ENCODE peak calls at places on chromosomes 5 and 9, in five cellular contexts. One of them, this sample, is unnamed. For H3K4me1, the result is how much of the 10 kb centered on the place peaks cover.

GRCh38 chr9:119221281-119221680 is 148.0 kb downstream of the BRINP1 start:
- DNase-seq in IMR-90: no peak
- DNase-seq in heart right ventricle: no peak
- DNase-seq in endothelial cell of umbilical vein: no peak
- DNase-seq in uterus: no peak
- DNase-seq in this sample: no peak

GRCh38 chr9:14395300-14396082 is 81.5 kb upstream of the NFIB start:
- DNase-seq in IMR-90: no peak
- DNase-seq in heart right ventricle: peak
- DNase-seq in endothelial cell of umbilical vein: no peak
- DNase-seq in uterus: no peak
- DNase-seq in this sample: no peak

GRCh38 chr5:115758356-115758755 is 58.1 kb downstream of the CDO1 start:
- DNase-seq in IMR-90: no peak
- DNase-seq in heart right ventricle: no peak
- DNase-seq in endothelial cell of umbilical vein: no peak
- DNase-seq in uterus: no peak
- DNase-seq in this sample: no peak

GRCh38 chr5:17340816-17341215 is 123.4 kb downstream of the BASP1 start:
- DNase-seq in IMR-90: peak
- DNase-seq in heart right ventricle: no peak
- DNase-seq in endothelial cell of umbilical vein: peak
- DNase-seq in uterus: no peak
- DNase-seq in this sample: no peak

GRCh38 chr5:163350083-163350482 is 87.3 kb upstream of the CCNG1 start:
- DNase-seq in IMR-90: no peak
- DNase-seq in heart right ventricle: no peak
- DNase-seq in endothelial cell of umbilical vein: no peak
- DNase-seq in uterus: no peak
- DNase-seq in this sample: no peak

GRCh38 chr5:51382759-51383493 is at the start of gene ISL1:
- DNase-seq in IMR-90: peak
- DNase-seq in heart right ventricle: no peak
- DNase-seq in endothelial cell of umbilical vein: peak
- DNase-seq in uterus: peak
- DNase-seq in this sample: no peak

GRCh38 chr9:108151161-108151586 is 661.6 kb upstream of the KLF4 start:
- DNase-seq in IMR-90: peak
- DNase-seq in heart right ventricle: peak
- DNase-seq in endothelial cell of umbilical vein: no peak
- DNase-seq in uterus: no peak
- DNase-seq in this sample: no peak

GRCh38 chr5:80672140-80672736 is 17.5 kb upstream of the DHFR start:
- DNase-seq in IMR-90: peak
- DNase-seq in heart right ventricle: peak
- DNase-seq in endothelial cell of umbilical vein: peak
- DNase-seq in uterus: peak
- DNase-seq in this sample: peak

GRCh38 chr5:675111-675875 is 17.9 kb downstream of the TPPP start:
- DNase-seq in IMR-90: no peak
- DNase-seq in heart right ventricle: peak
- DNase-seq in endothelial cell of umbilical vein: no peak
- DNase-seq in uterus: peak
- DNase-seq in this sample: no peak

GRCh38 chr5:88536146-88536545 is 267.5 kb upstream of the TMEM161B start:
- DNase-seq in IMR-90: no peak
- DNase-seq in heart right ventricle: no peak
- DNase-seq in endothelial cell of umbilical vein: no peak
- DNase-seq in uterus: no peak
- DNase-seq in this sample: no peak

GRCh38 chr5:171418982-171419662 is at the start of gene FGF18:
- DNase-seq in IMR-90: peak
- DNase-seq in heart right ventricle: peak
- DNase-seq in endothelial cell of umbilical vein: peak
- DNase-seq in uterus: no peak
- DNase-seq in this sample: no peak

GRCh38 chr9:70411141-70411929 is 3.1 kb downstream of the KLF9 start:
- DNase-seq in IMR-90: peak
- DNase-seq in heart right ventricle: peak
- DNase-seq in endothelial cell of umbilical vein: peak
- DNase-seq in uterus: peak
- DNase-seq in this sample: no peak

GRCh38 chr9:22278426-22278825 is 168.2 kb upstream of the DMRTA1 start:
- DNase-seq in IMR-90: no peak
- DNase-seq in heart right ventricle: no peak
- DNase-seq in endothelial cell of umbilical vein: no peak
- DNase-seq in uterus: no peak
- DNase-seq in this sample: no peak

GRCh38 chr5:177994561-177995190 is 1.4 kb downstream of the PROP1 start:
- DNase-seq in IMR-90: no peak
- DNase-seq in heart right ventricle: no peak
- DNase-seq in endothelial cell of umbilical vein: no peak
- DNase-seq in uterus: no peak
- DNase-seq in this sample: no peak

GRCh38 chr9:93307468-93308157 is 123.7 kb downstream of the WNK2 start:
- DNase-seq in IMR-90: no peak
- DNase-seq in heart right ventricle: peak
- DNase-seq in endothelial cell of umbilical vein: no peak
- DNase-seq in uterus: no peak
- DNase-seq in this sample: peak

GRCh38 chr5:170681013-170681433 is 102.5 kb upstream of the GABRP start:
- DNase-seq in IMR-90: peak
- DNase-seq in heart right ventricle: peak
- DNase-seq in endothelial cell of umbilical vein: peak
- DNase-seq in uterus: no peak
- DNase-seq in this sample: no peak

GRCh38 chr5:74167206-74167929 is 473.2 kb downstream of the ENC1 start:
- DNase-seq in IMR-90: peak
- DNase-seq in heart right ventricle: no peak
- DNase-seq in endothelial cell of umbilical vein: peak
- DNase-seq in uterus: no peak
- DNase-seq in this sample: no peak

GRCh38 chr9:99822096-99822595 is 461 bp downstream of the NR4A3 start:
- DNase-seq in IMR-90: no peak
- DNase-seq in heart right ventricle: no peak
- DNase-seq in endothelial cell of umbilical vein: no peak
- DNase-seq in uterus: no peak
- DNase-seq in this sample: peak

GRCh38 chr5:86546050-86546449 is 71.7 kb upstream of the COX7C start:
- DNase-seq in IMR-90: no peak
- DNase-seq in heart right ventricle: no peak
- DNase-seq in endothelial cell of umbilical vein: no peak
- DNase-seq in uterus: no peak
- DNase-seq in this sample: no peak

GRCh38 chr5:86542532-86542931 is 75.2 kb upstream of the COX7C start:
- DNase-seq in IMR-90: no peak
- DNase-seq in heart right ventricle: no peak
- DNase-seq in endothelial cell of umbilical vein: no peak
- DNase-seq in uterus: no peak
- DNase-seq in this sample: no peak

DNA sequence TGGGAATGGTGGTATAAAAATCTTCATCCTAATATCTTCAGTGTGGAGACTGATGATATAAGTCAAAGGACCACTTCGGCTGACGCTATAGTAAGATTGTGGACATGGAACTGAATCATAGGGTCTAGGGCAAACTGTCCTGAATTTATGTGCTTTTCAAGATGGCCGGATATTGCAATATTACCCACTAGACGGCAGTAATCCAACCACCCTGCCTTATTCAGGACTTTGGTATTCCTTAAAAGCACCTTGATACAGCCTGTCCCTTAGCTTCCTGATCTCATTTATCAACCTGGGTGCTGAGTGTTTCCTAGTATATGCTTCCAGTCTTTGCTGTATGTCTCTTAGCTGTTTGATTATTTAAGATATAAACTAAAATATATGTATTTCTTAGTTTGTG is 71.2 kb upstream of the COX7C start:
- DNase-seq in IMR-90: no peak
- DNase-seq in heart right ventricle: no peak
- DNase-seq in endothelial cell of umbilical vein: no peak
- DNase-seq in uterus: no peak
- DNase-seq in this sample: no peak
- TF ChIP-seq CTCF in IMR-90: no peak
- TF ChIP-seq CTCF in heart right ventricle: no peak
- TF ChIP-seq CTCF in endothelial cell of umbilical vein: no peak
- TF ChIP-seq CTCF in uterus: no peak
- TF ChIP-seq CTCF in this sample: no peak

GRCh38 chr9:89926691-89927220 is 321.9 kb downstream of the GADD45G start:
- DNase-seq in IMR-90: no peak
- DNase-seq in heart right ventricle: no peak
- DNase-seq in endothelial cell of umbilical vein: no peak
- DNase-seq in uterus: no peak
- DNase-seq in this sample: no peak

GRCh38 chr9:89929721-89930480 is 325.1 kb downstream of the GADD45G start:
- DNase-seq in IMR-90: peak
- DNase-seq in heart right ventricle: peak
- DNase-seq in endothelial cell of umbilical vein: no peak
- DNase-seq in uterus: peak
- DNase-seq in this sample: no peak

GRCh38 chr9:89929315-89929714 is 324.5 kb downstream of the GADD45G start:
- DNase-seq in IMR-90: no peak
- DNase-seq in heart right ventricle: no peak
- DNase-seq in endothelial cell of umbilical vein: no peak
- DNase-seq in uterus: no peak
- DNase-seq in this sample: no peak

GRCh38 chr9:89928521-89929275 is 323.9 kb downstream of the GADD45G start:
- DNase-seq in IMR-90: no peak
- DNase-seq in heart right ventricle: no peak
- DNase-seq in endothelial cell of umbilical vein: no peak
- DNase-seq in uterus: no peak
- DNase-seq in this sample: no peak

DNA sequence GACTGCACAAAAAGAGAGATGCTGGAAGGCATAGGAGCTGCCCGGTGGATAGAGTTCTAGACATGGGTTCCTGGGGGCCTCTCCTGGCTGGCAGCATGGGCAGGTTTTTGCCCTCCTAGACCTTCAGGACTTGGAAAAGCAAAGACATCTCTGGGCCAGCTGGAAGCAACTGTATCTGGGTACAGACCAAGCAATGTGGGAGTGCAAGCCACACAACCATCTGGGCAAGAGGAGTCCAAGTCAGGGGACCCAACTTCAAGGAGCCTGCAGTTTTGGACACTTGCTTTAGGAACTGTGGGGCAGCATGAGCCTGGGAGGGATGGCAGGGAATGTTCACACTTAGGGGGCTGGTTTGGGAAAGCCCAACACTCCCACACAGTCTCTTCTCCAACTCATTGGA is 323.3 kb downstream of the GADD45G start:
- DNase-seq in IMR-90: no peak
- DNase-seq in heart right ventricle: no peak
- DNase-seq in endothelial cell of umbilical vein: no peak
- DNase-seq in uterus: no peak
- DNase-seq in this sample: no peak
- H3K4me1 ChIP-seq in IMR-90: under half
- H3K4me1 ChIP-seq in heart right ventricle: under half
- H3K4me1 ChIP-seq in endothelial cell of umbilical vein: under half
- H3K4me1 ChIP-seq in uterus: under half
- H3K4me1 ChIP-seq in this sample: under half

GRCh38 chr9:121751686-121752445 is 100.4 kb downstream of the DAB2IP start:
- DNase-seq in IMR-90: no peak
- DNase-seq in heart right ventricle: no peak
- DNase-seq in endothelial cell of umbilical vein: no peak
- DNase-seq in uterus: no peak
- DNase-seq in this sample: no peak

GRCh38 chr9:121749614-121750013 is 98.2 kb downstream of the DAB2IP start:
- DNase-seq in IMR-90: no peak
- DNase-seq in heart right ventricle: no peak
- DNase-seq in endothelial cell of umbilical vein: no peak
- DNase-seq in uterus: no peak
- DNase-seq in this sample: no peak

GRCh38 chr9:121748727-121749546 is 97.5 kb downstream of the DAB2IP start:
- DNase-seq in IMR-90: no peak
- DNase-seq in heart right ventricle: peak
- DNase-seq in endothelial cell of umbilical vein: no peak
- DNase-seq in uterus: peak
- DNase-seq in this sample: no peak

GRCh38 chr9:121750715-121751623 is 99.5 kb downstream of the DAB2IP start:
- DNase-seq in IMR-90: no peak
- DNase-seq in heart right ventricle: no peak
- DNase-seq in endothelial cell of umbilical vein: no peak
- DNase-seq in uterus: no peak
- DNase-seq in this sample: no peak

GRCh38 chr9:121750259-121750714 is 98.9 kb downstream of the DAB2IP start:
- DNase-seq in IMR-90: no peak
- DNase-seq in heart right ventricle: no peak
- DNase-seq in endothelial cell of umbilical vein: no peak
- DNase-seq in uterus: no peak
- DNase-seq in this sample: no peak
- H3K27ac ChIP-seq in IMR-90: no peak
- H3K27ac ChIP-seq in heart right ventricle: peak
- H3K27ac ChIP-seq in endothelial cell of umbilical vein: no peak
- H3K27ac ChIP-seq in uterus: peak
- H3K27ac ChIP-seq in this sample: no peak

DNA sequence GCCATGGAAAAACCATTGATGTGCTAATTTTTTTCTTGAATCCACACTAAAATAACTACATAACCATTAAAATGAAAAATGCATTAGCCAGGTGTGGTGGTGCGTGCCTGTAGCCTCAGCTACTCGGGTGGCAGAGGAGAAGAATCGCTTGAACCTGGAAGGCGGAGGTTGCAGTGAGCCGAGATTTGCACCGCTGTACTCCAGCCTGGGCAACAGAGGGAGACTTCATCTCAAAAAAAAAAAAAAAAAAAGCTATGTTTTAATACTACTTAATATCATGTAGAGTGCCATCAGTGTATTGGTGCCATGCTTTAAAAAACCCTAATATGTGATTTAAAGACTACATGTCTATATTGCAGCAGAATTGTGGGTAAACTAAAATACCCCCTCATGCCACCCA is 58.9 kb downstream of the NDFIP1 start:
- DNase-seq in IMR-90: no peak
- DNase-seq in heart right ventricle: no peak
- DNase-seq in endothelial cell of umbilical vein: no peak
- DNase-seq in uterus: no peak
- DNase-seq in this sample: no peak
- TF ChIP-seq CTCF in IMR-90: no peak
- TF ChIP-seq CTCF in heart right ventricle: peak
- TF ChIP-seq CTCF in endothelial cell of umbilical vein: no peak
- TF ChIP-seq CTCF in uterus: no peak
- TF ChIP-seq CTCF in this sample: no peak

DNA sequence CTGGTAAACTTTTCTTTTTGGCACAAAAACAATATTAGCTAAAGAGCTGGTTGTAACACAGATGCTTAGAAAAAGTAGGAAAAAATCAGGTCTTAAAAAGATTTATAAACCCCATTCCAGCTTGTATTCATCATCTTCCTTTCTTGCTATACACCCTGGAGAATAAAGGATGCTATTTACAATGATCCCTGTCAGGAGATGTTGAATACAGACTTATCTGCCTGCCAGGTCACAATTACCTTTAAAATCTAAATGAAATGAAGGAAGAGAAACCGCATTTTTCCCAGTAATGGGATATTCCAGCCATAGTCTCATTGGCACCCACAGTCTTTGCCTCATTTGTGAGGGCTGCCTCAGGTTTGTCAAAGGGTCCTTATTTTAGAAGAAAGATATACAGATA is 394.1 kb upstream of the WWC1 start:
- DNase-seq in IMR-90: no peak
- DNase-seq in heart right ventricle: no peak
- DNase-seq in endothelial cell of umbilical vein: no peak
- DNase-seq in uterus: no peak
- DNase-seq in this sample: no peak
- H3K4me1 ChIP-seq in IMR-90: under half
- H3K4me1 ChIP-seq in heart right ventricle: under half
- H3K4me1 ChIP-seq in endothelial cell of umbilical vein: under half
- H3K4me1 ChIP-seq in uterus: under half
- H3K4me1 ChIP-seq in this sample: under half

This sample was measured in CD8-positive, alpha-beta T cell.